ENCODE peak calls at places on chromosomes 4 and X, in ten cellular contexts. P is heart left ventricle; I is CD8-positive, alpha-beta memory T cell; O is MM.1S; Z is CD8-positive, alpha-beta T cell; V is CD4-positive, alpha-beta T cell; B is ascending aorta; W is body of pancreas; G is heart right ventricle; L is naive thymus-derived CD4-positive, alpha-beta T cell. U is an unnamed sample. For H3K9me3, the result is how much of the 10 kb centered on the place peaks cover.

GRCh38 chr4:98780926-98781325 is 122.5 kb upstream of the TSPAN5 start:
- DNase-seq in P (no peak), I (no peak), O (no peak), Z (no peak), V (no peak), B (no peak), W (no peak), G (no peak), L (no peak), U (no peak)

GRCh38 chr4:150150545-150151156 is 72.4 kb downstream of the DCLK2 start:
- DNase-seq in P (peak), I (no peak), O (no peak), Z (no peak), V (no peak), B (no peak), W (no peak), G (peak), L (no peak), U (no peak)

GRCh38 chr4:37968747-37969146 is 8.5 kb downstream of the PTTG2 start:
- DNase-seq in P (no peak), I (no peak), O (no peak), Z (no peak), V (no peak), B (no peak), W (no peak), G (no peak), L (no peak), U (no peak)

GRCh38 chr4:3413217-3413671 is 28.5 kb upstream of the HGFAC start:
- DNase-seq in P (no peak), I (no peak), O (no peak), Z (no peak), V (no peak), B (no peak), W (no peak), G (no peak), L (no peak), U (no peak)

GRCh38 chr4:133186845-133187244 is 37.8 kb downstream of the PCDH10 start:
- DNase-seq in P (no peak), I (no peak), O (no peak), Z (no peak), V (no peak), B (peak), W (no peak), G (no peak), L (no peak), U (no peak)

GRCh38 chr4:143581331-143581961 is 67.9 kb downstream of the SMARCA5 start:
- DNase-seq in P (no peak), I (no peak), O (no peak), Z (no peak), V (no peak), B (no peak), W (no peak), G (no peak), L (no peak), U (no peak)

GRCh38 chr4:183905593-183906485 is 732 bp downstream of the STOX2 start:
- DNase-seq in P (peak), I (no peak), O (no peak), Z (no peak), V (no peak), B (no peak), W (peak), G (peak), L (no peak), U (no peak)

GRCh38 chr4:83639849-83640493 is 104.1 kb downstream of the GPAT3 start:
- DNase-seq in P (no peak), I (peak), O (peak), Z (peak), V (peak), B (peak), W (peak), G (no peak), L (peak), U (peak)

GRCh38 chrX:47644557-47645091 is 5.7 kb downstream of the ELK1 start:
- DNase-seq in P (no peak), I (no peak), O (peak), Z (no peak), V (no peak), B (peak), W (no peak), G (no peak), L (no peak), U (no peak)

GRCh38 chr4:6476893-6477292 is 4.5 kb upstream of the PPP2R2C start:
- DNase-seq in P (no peak), I (no peak), O (no peak), Z (no peak), V (no peak), B (no peak), W (no peak), G (no peak), L (no peak), U (no peak)

GRCh38 chr4:163070023-163070422 is 96.7 kb downstream of the NAF1 start:
- DNase-seq in P (no peak), I (no peak), O (no peak), Z (no peak), V (no peak), B (no peak), W (no peak), G (no peak), L (no peak), U (no peak)

GRCh38 chrX:28997716-28998115 is 410.5 kb downstream of the IL1RAPL1 start:
- DNase-seq in P (no peak), I (no peak), O (no peak), Z (no peak), V (no peak), B (no peak), W (no peak), G (no peak), L (no peak), U (no peak)

GRCh38 chrX:53538781-53539180 is 104.6 kb upstream of the HSD17B10 start:
- DNase-seq in P (no peak), I (no peak), O (no peak), Z (no peak), V (no peak), B (no peak), W (no peak), G (no peak), L (no peak), U (no peak)

GRCh38 chr4:21882050-21882839 is 66.3 kb downstream of the KCNIP4 start:
- DNase-seq in P (no peak), I (no peak), O (peak), Z (no peak), V (no peak), B (no peak), W (no peak), G (no peak), L (no peak), U (no peak)

GRCh38 chrX:38805294-38806053 is 4.2 kb downstream of the MID1IP1 start:
- DNase-seq in P (peak), I (peak), O (peak), Z (peak), V (peak), B (peak), W (peak), G (peak), L (peak), U (peak)

GRCh38 chr4:176185068-176185467 is 10.3 kb downstream of the SPATA4 start:
- DNase-seq in P (no peak), I (no peak), O (no peak), Z (no peak), V (no peak), B (no peak), W (no peak), G (no peak), L (no peak), U (no peak)

GRCh38 chrX:152926279-152926678 is 28.4 kb downstream of the ZNF185 start:
- DNase-seq in P (no peak), I (no peak), O (peak), Z (peak), V (peak), B (no peak), W (peak), G (no peak), L (peak), U (no peak)

GRCh38 chrX:115719171-115719570 is 158.2 kb downstream of the PLS3 start:
- DNase-seq in P (no peak), I (no peak), O (no peak), Z (no peak), V (no peak), B (no peak), W (no peak), G (no peak), L (no peak), U (no peak)

GRCh38 chr4:100805547-100805946 is 287.7 kb upstream of the EMCN start:
- DNase-seq in P (no peak), I (no peak), O (no peak), Z (no peak), V (no peak), B (no peak), W (no peak), G (no peak), L (no peak), U (no peak)

GRCh38 chrX:120358687-120359086 is 3.2 kb upstream of the ATP1B4 start:
- DNase-seq in P (no peak), I (no peak), O (no peak), Z (no peak), V (no peak), B (no peak), W (no peak), G (no peak), L (no peak), U (no peak)

GRCh38 chrX:12975999-12976558 is 1.2 kb downstream of the TMSB4X start:
- DNase-seq in P (peak), I (no peak), O (peak), Z (peak), V (no peak), B (peak), W (peak), G (no peak), L (no peak), U (no peak)

GRCh38 chr4:9880411-9881197 is 99.2 kb downstream of the DRD5 start:
- DNase-seq in P (no peak), I (no peak), O (no peak), Z (no peak), V (no peak), B (no peak), W (no peak), G (no peak), L (no peak), U (no peak)

GRCh38 chrX:48493890-48494364 is 14.9 kb upstream of the PORCN start:
- DNase-seq in P (no peak), I (no peak), O (peak), Z (no peak), V (no peak), B (no peak), W (peak), G (no peak), L (no peak), U (no peak)

GRCh38 chr4:48748949-48749596 is 31.0 kb downstream of the FRYL start:
- DNase-seq in P (no peak), I (no peak), O (no peak), Z (no peak), V (no peak), B (no peak), W (no peak), G (no peak), L (no peak), U (no peak)

GRCh38 chr4:171203425-171203824 is 609.8 kb upstream of the GALNTL6 start:
- DNase-seq in P (no peak), I (no peak), O (no peak), Z (no peak), V (no peak), B (no peak), W (peak), G (no peak), L (no peak), U (no peak)

GRCh38 chrX:20452487-20452886 is 185.8 kb upstream of the RPS6KA3 start:
- DNase-seq in P (no peak), I (no peak), O (peak), Z (no peak), V (no peak), B (no peak), W (no peak), G (no peak), L (no peak), U (no peak)

GRCh38 chrX:18582910-18583493 is 88.9 kb downstream of the RS1 start:
- DNase-seq in P (no peak), I (no peak), O (no peak), Z (no peak), V (no peak), B (no peak), W (no peak), G (no peak), L (no peak), U (no peak)

GRCh38 chr4:103099691-103100392 is at the start of gene BDH2:
- DNase-seq in P (peak), I (peak), O (peak), Z (peak), V (peak), B (peak), W (peak), G (no peak), L (peak), U (peak)

GRCh38 chr4:73620115-73620792 is at the start of gene RASSF6:
- DNase-seq in P (no peak), I (no peak), O (peak), Z (no peak), V (no peak), B (no peak), W (peak), G (no peak), L (no peak), U (no peak)

GRCh38 chr4:34280131-34280530 is 1964.2 kb downstream of the ARAP2 start:
- DNase-seq in P (no peak), I (no peak), O (no peak), Z (no peak), V (no peak), B (no peak), W (peak), G (no peak), L (no peak), U (no peak)

GRCh38 chrX:122238801-122239200 is 945.3 kb upstream of the GRIA3 start:
- DNase-seq in P (no peak), I (no peak), O (no peak), Z (no peak), V (no peak), B (no peak), W (no peak), G (no peak), L (no peak), U (no peak)

GRCh38 chr4:145482209-145483021 is 762 bp downstream of the SMAD1 start:
- DNase-seq in P (peak), I (no peak), O (peak), Z (no peak), V (peak), B (peak), W (peak), G (peak), L (peak), U (no peak)

GRCh38 chrX:153722704-153723350 is 1.4 kb downstream of the BCAP31 start:
- DNase-seq in P (no peak), I (no peak), O (no peak), Z (no peak), V (no peak), B (no peak), W (peak), G (no peak), L (no peak), U (no peak)

GRCh38 chr4:134787315-134787714 is 585.7 kb upstream of the PABPC4L start:
- DNase-seq in P (no peak), I (no peak), O (no peak), Z (no peak), V (no peak), B (no peak), W (no peak), G (no peak), L (no peak), U (no peak)

GRCh38 chr4:16001484-16001858 is 38.5 kb upstream of the FGFBP2 start:
- DNase-seq in P (peak), I (no peak), O (peak), Z (peak), V (peak), B (peak), W (peak), G (no peak), L (peak), U (no peak)

GRCh38 chr4:162061214-162061613 is 102.6 kb downstream of the FSTL5 start:
- DNase-seq in P (no peak), I (no peak), O (no peak), Z (no peak), V (no peak), B (no peak), W (no peak), G (no peak), L (no peak), U (no peak)

GRCh38 chr4:1604181-1604705 is 79.9 kb downstream of the FAM53A start:
- DNase-seq in P (peak), I (no peak), O (no peak), Z (no peak), V (no peak), B (no peak), W (no peak), G (peak), L (no peak), U (no peak)

GRCh38 chrX:13764765-13765164 is 30.2 kb downstream of the OFD1 start:
- DNase-seq in P (peak), I (no peak), O (no peak), Z (no peak), V (no peak), B (no peak), W (peak), G (no peak), L (no peak), U (no peak)

GRCh38 chr4:19725130-19725529 is 526.6 kb upstream of the SLIT2 start:
- DNase-seq in P (no peak), I (no peak), O (no peak), Z (no peak), V (no peak), B (no peak), W (no peak), G (no peak), L (no peak), U (no peak)

GRCh38 chr4:19728773-19729172 is 522.9 kb upstream of the SLIT2 start:
- DNase-seq in P (no peak), I (no peak), O (no peak), Z (no peak), V (no peak), B (no peak), W (no peak), G (no peak), L (no peak), U (no peak)

GRCh38 chr4:19727141-19727540 is 524.6 kb upstream of the SLIT2 start:
- DNase-seq in P (no peak), I (no peak), O (no peak), Z (no peak), V (no peak), B (no peak), W (no peak), G (no peak), L (no peak), U (no peak)

GRCh38 chr4:19735012-19735411 is 516.7 kb upstream of the SLIT2 start:
- DNase-seq in P (no peak), I (no peak), O (no peak), Z (no peak), V (no peak), B (no peak), W (no peak), G (no peak), L (no peak), U (no peak)

DNA sequence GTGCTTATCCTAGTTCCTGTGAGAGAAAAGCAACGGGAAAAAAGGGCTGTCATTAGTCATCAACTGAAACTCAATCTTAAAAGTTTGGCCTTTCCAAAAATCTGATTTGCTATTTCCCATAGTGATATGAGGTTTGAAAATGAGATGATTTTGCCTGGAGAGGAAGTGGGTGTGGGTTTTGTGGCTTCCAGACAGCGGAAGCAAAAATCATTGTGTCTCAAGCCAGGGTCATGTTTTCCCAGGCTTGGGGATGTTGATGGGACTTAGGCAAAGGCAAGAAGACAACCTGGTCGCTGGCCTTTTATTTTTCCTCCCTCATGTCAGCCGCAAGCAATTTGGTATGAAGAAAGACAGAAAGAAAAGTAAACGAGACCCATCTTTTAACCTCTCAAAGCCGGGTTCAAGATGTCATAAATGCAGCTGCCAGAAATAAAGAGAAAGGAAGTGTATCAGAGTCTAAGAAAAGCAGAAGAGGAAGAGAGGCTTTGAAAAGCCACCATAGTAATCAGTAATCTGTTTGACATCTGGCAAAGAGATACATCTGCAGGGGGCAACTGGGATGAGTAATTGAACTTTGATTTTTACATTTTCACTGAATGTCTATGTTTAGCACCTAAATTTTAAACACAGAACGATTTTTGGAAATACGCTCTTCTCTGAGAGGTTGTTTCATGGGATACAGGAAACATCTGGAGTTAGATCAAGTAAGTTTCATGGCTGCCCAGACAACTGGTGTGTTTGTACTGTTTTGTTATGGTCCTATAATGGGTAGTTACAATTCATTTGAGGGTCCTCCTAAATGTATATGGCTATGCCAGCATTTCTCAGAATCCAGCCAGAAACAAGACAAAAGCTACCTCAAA is 521.6 kb upstream of the SLIT2 start:
- DNase-seq in P (no peak), I (no peak), O (no peak), Z (no peak), V (no peak), B (no peak), W (no peak), G (no peak), L (no peak), U (no peak)
- H3K9me3 ChIP-seq in P (under half), I (under half), O (under half), Z (under half), V (under half), B (under half), W (under half), G (under half), L (under half), U (under half)

GRCh38 chr4:138935-139334 is 14.6 kb downstream of the ZNF718 start:
- DNase-seq in P (no peak), I (no peak), O (no peak), Z (no peak), V (no peak), B (no peak), W (no peak), G (no peak), L (no peak), U (no peak)
- H3K9me3 ChIP-seq in P (under half), I (under half), O (under half), Z (half or more), V (half or more), B (half or more), W (under half), G (under half), L (half or more), U (under half)

GRCh38 chr4:125796138-125796537 is 481.4 kb downstream of the FAT4 start:
- DNase-seq in P (no peak), I (no peak), O (no peak), Z (no peak), V (no peak), B (no peak), W (no peak), G (no peak), L (no peak), U (no peak)

GRCh38 chr4:125801373-125801772 is 486.6 kb downstream of the FAT4 start:
- DNase-seq in P (no peak), I (no peak), O (no peak), Z (no peak), V (no peak), B (no peak), W (no peak), G (no peak), L (no peak), U (no peak)

GRCh38 chr4:125801924-125802323 is 487.2 kb downstream of the FAT4 start:
- DNase-seq in P (no peak), I (no peak), O (no peak), Z (no peak), V (no peak), B (no peak), W (no peak), G (no peak), L (no peak), U (no peak)
- H3K9me3 ChIP-seq in P (under half), I (under half), O (under half), Z (under half), V (under half), B (under half), W (under half), G (under half), L (under half), U (under half)

GRCh38 chrX:34848281-34848680 is 94.3 kb upstream of the FAM47B start:
- DNase-seq in P (no peak), I (no peak), O (no peak), Z (no peak), V (no peak), B (no peak), W (no peak), G (no peak), L (no peak), U (no peak)

DNA sequence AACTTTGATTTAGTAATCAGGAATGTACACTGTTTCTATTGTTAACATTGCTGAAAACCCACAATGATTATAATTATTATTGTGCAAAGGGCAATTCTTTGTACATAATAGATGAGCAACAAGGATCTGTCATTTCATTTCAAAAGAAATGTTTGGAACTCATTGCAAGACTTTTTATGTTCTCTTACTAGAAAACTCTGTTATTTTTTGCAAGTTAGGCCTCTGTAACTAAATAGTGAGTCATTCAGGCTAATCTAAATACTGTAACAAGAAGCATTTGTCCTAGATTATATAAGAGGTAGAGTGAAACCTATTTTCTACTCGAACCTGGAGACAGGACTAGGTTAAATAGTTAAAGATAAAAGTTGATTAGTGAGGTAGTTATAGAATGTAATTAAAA is 93.2 kb upstream of the FAM47B start:
- DNase-seq in P (no peak), I (no peak), O (no peak), Z (no peak), V (no peak), B (no peak), W (no peak), G (no peak), L (no peak), U (no peak)
- H3K9me3 ChIP-seq in P (under half), I (under half), O (under half), Z (under half), V (under half), B (under half), W (under half), G (under half), L (under half), U (under half)

U was measured in T-helper 17 cell.